ENCODE peak calls at places on chromosome 5, in seven cellular contexts. One of them, this sample, is unnamed.

GRCh38 chr5:2186472-2187015 is 303.8 kb upstream of the IRX4 start:
- DNase-seq in astrocyte: no peak
- DNase-seq in HepG2: no peak
- DNase-seq in hepatocyte: no peak
- DNase-seq in GM23248: no peak
- DNase-seq in mammary epithelial cell: no peak
- DNase-seq in endothelial cell of umbilical vein: no peak
- DNase-seq in this sample: peak; percentile 23

GRCh38 chr5:55636177-55636576 is 75.9 kb downstream of the SLC38A9 start:
- DNase-seq in mammary epithelial cell: no peak
- DNase-seq in GM23248: no peak
- DNase-seq in hepatocyte: no peak
- DNase-seq in HepG2: no peak
- DNase-seq in astrocyte: no peak
- DNase-seq in endothelial cell of umbilical vein: no peak
- DNase-seq in this sample: no peak

GRCh38 chr5:132526974-132527564 is 16.3 kb downstream of the IL5 start:
- DNase-seq in astrocyte: no peak
- DNase-seq in GM23248: peak; percentile 59
- DNase-seq in mammary epithelial cell: peak; percentile 29
- DNase-seq in endothelial cell of umbilical vein: no peak
- DNase-seq in HepG2: peak; percentile 8
- DNase-seq in hepatocyte: no peak
- DNase-seq in this sample: no peak

GRCh38 chr5:10975915-10976314 is 214.9 kb upstream of the DAP start:
- DNase-seq in HepG2: no peak
- DNase-seq in mammary epithelial cell: no peak
- DNase-seq in astrocyte: peak; percentile 76
- DNase-seq in hepatocyte: no peak
- DNase-seq in endothelial cell of umbilical vein: no peak
- DNase-seq in GM23248: no peak
- DNase-seq in this sample: no peak

GRCh38 chr5:53923969-53924876 is 363.8 kb downstream of the NDUFS4 start:
- DNase-seq in astrocyte: peak; percentile 22
- DNase-seq in HepG2: no peak
- DNase-seq in mammary epithelial cell: no peak
- DNase-seq in endothelial cell of umbilical vein: no peak
- DNase-seq in GM23248: peak; percentile 65
- DNase-seq in hepatocyte: peak; percentile 11
- DNase-seq in this sample: no peak

GRCh38 chr5:143315929-143316328 is 87.6 kb downstream of the NR3C1 start:
- DNase-seq in HepG2: no peak
- DNase-seq in GM23248: peak; percentile 43
- DNase-seq in astrocyte: peak; percentile 75
- DNase-seq in hepatocyte: no peak
- DNase-seq in mammary epithelial cell: no peak
- DNase-seq in endothelial cell of umbilical vein: no peak
- DNase-seq in this sample: no peak

GRCh38 chr5:72244862-72245371 is 75.1 kb downstream of the MRPS27 start:
- DNase-seq in endothelial cell of umbilical vein: peak; percentile 78
- DNase-seq in hepatocyte: peak; percentile 51
- DNase-seq in mammary epithelial cell: no peak
- DNase-seq in HepG2: peak; percentile 54
- DNase-seq in astrocyte: peak; percentile 46
- DNase-seq in GM23248: peak; percentile 78
- DNase-seq in this sample: no peak

GRCh38 chr5:149853019-149853648 is 91.5 kb downstream of the PDE6A start:
- DNase-seq in GM23248: peak; percentile 83
- DNase-seq in astrocyte: peak; percentile 52
- DNase-seq in hepatocyte: peak; percentile 82
- DNase-seq in HepG2: peak; percentile 58
- DNase-seq in mammary epithelial cell: peak; percentile 49
- DNase-seq in endothelial cell of umbilical vein: peak; percentile 75
- DNase-seq in this sample: peak; percentile 87

GRCh38 chr5:55187370-55187769 is 14.4 kb upstream of the CDC20B start:
- DNase-seq in astrocyte: no peak
- DNase-seq in endothelial cell of umbilical vein: peak; percentile 27
- DNase-seq in hepatocyte: peak; percentile 9
- DNase-seq in HepG2: no peak
- DNase-seq in GM23248: peak; percentile 10
- DNase-seq in mammary epithelial cell: peak; percentile 42
- DNase-seq in this sample: no peak

GRCh38 chr5:97067296-97067695 is 75.1 kb downstream of the LIX1 start:
- DNase-seq in hepatocyte: no peak
- DNase-seq in astrocyte: no peak
- DNase-seq in HepG2: no peak
- DNase-seq in endothelial cell of umbilical vein: no peak
- DNase-seq in mammary epithelial cell: no peak
- DNase-seq in GM23248: no peak
- DNase-seq in this sample: no peak

GRCh38 chr5:179410291-179411160 is 65.3 kb upstream of the ADAMTS2 start:
- DNase-seq in endothelial cell of umbilical vein: no peak
- DNase-seq in hepatocyte: peak; percentile 2
- DNase-seq in GM23248: no peak
- DNase-seq in mammary epithelial cell: no peak
- DNase-seq in astrocyte: no peak
- DNase-seq in HepG2: no peak
- DNase-seq in this sample: peak; percentile 44

GRCh38 chr5:135693371-135693955 is 114.7 kb upstream of the CXCL14 start:
- DNase-seq in GM23248: no peak
- DNase-seq in astrocyte: no peak
- DNase-seq in endothelial cell of umbilical vein: no peak
- DNase-seq in mammary epithelial cell: peak; percentile 87
- DNase-seq in HepG2: no peak
- DNase-seq in hepatocyte: peak; percentile 1
- DNase-seq in this sample: no peak

GRCh38 chr5:42250-42649 is 49.7 kb upstream of the PLEKHG4B start:
- DNase-seq in HepG2: no peak
- DNase-seq in hepatocyte: no peak
- DNase-seq in astrocyte: no peak
- DNase-seq in endothelial cell of umbilical vein: no peak
- DNase-seq in mammary epithelial cell: peak; percentile 19
- DNase-seq in GM23248: peak; percentile 41
- DNase-seq in this sample: peak; percentile 35

GRCh38 chr5:68352166-68352565 is 136.6 kb downstream of the PIK3R1 start:
- DNase-seq in endothelial cell of umbilical vein: peak; percentile 86
- DNase-seq in mammary epithelial cell: no peak
- DNase-seq in GM23248: no peak
- DNase-seq in hepatocyte: no peak
- DNase-seq in astrocyte: no peak
- DNase-seq in HepG2: no peak
- DNase-seq in this sample: no peak

DNA sequence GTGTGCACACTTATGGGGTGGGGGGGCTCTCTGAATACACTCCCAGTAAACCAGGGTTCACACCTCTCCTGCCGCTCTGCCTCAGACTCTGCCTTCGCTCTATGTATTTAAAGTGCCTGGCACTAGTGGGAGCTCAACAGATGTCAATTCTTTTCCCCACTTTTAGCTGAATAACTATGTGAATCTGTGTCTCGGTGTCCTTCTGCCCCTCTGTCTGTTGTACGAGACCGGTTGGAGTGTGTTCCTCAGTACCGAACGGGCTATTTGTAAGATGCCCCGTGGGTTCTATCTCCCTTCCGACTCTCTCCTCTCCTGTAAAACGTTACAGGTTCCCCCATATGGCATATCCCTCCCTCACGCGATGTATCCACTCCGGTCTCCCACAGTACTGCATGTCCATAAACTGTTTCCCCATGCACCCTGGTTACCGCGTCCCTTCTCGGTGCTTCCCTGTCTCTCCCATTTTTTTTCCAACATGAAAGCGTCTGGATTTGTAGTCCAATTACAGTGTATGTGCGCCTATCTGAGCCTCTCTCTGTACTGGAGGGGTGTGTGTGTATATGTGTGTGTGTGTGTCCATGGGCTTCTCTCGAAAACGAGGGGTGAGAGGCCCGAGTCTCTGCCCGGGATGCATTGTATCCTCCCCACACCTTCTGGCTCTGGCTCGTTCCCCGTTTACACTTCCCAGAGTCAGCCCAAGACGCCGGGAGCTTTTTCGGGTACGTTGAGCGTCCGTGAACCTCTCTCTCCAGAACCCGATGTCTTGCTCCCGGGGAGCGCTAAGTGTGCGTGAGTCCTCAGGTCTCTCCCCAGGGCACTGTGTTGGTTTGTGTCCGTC is 1.5 kb downstream of the ELL2 start:
- DNase-seq in mammary epithelial cell: peak; percentile 19
- DNase-seq in astrocyte: peak; percentile 54
- DNase-seq in hepatocyte: peak; percentile 47
- DNase-seq in endothelial cell of umbilical vein: peak; percentile 69
- DNase-seq in GM23248: peak; percentile 59
- DNase-seq in HepG2: no peak
- DNase-seq in this sample: peak; percentile 60
- H2AFZ ChIP-seq in mammary epithelial cell: no peak overlapping the region
- H2AFZ ChIP-seq in astrocyte: peak overlapping the region; percentile 24
- H2AFZ ChIP-seq in hepatocyte: peak overlapping the region; percentile 45
- H2AFZ ChIP-seq in endothelial cell of umbilical vein: peak overlapping the region; percentile 21
- H2AFZ ChIP-seq in GM23248: no peak overlapping the region
- H2AFZ ChIP-seq in HepG2: no peak overlapping the region
- H2AFZ ChIP-seq in this sample: no peak overlapping the region

DNA sequence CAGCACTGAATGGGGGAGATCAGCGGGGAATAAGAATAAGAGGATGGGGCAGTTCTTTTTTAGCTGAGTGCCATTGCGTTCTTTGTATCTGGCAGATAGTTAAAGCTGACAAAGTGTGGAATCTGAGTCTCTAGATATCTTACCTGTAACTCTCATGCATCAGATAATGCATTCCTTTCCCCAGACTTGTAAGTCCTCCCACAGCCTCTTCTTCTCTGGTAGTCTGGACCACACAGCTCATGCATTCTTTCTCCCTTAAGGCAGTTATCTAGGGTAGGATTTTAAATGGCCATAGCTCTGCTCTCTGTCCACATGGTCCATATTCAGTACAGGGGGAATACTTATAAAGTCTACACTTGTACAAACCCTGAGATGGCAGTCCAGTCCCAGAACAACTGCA is 54.0 kb upstream of the FGF10 start:
- DNase-seq in astrocyte: no peak
- DNase-seq in hepatocyte: no peak
- DNase-seq in endothelial cell of umbilical vein: no peak
- DNase-seq in GM23248: no peak
- DNase-seq in mammary epithelial cell: no peak
- DNase-seq in HepG2: no peak
- DNase-seq in this sample: no peak
- H2AFZ ChIP-seq in astrocyte: no peak overlapping the region
- H2AFZ ChIP-seq in hepatocyte: no peak overlapping the region
- H2AFZ ChIP-seq in endothelial cell of umbilical vein: no peak overlapping the region
- H2AFZ ChIP-seq in GM23248: no peak overlapping the region
- H2AFZ ChIP-seq in mammary epithelial cell: no peak overlapping the region
- H2AFZ ChIP-seq in HepG2: no peak overlapping the region
- H2AFZ ChIP-seq in this sample: no peak overlapping the region

DNA sequence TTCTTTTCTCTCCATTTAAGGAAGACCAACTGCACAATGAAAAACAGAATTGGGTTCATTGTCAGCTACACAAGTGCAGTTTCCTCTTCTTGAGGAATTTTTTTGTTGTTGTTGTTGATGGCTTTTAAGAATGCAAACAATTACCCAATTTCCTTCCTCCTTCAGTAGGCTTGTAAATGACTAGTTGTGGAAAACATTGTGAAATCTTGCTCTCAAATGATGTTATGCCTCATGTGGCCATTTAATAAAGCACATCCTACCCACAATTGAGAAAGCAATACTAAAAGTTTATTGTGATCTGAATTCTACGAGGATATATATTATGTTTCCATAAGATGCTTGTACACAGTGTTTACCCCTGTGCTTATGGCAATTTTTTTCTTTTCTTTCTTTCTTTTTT is 171.6 kb downstream of the FAM174A start:
- DNase-seq in hepatocyte: peak; percentile 9
- DNase-seq in astrocyte: no peak
- DNase-seq in HepG2: no peak
- DNase-seq in endothelial cell of umbilical vein: peak; percentile 68
- DNase-seq in mammary epithelial cell: peak; percentile 7
- DNase-seq in GM23248: peak; percentile 68
- DNase-seq in this sample: no peak
- H2AFZ ChIP-seq in hepatocyte: no peak overlapping the region
- H2AFZ ChIP-seq in astrocyte: no peak overlapping the region
- H2AFZ ChIP-seq in HepG2: no peak overlapping the region
- H2AFZ ChIP-seq in endothelial cell of umbilical vein: peak overlapping the region; percentile 16
- H2AFZ ChIP-seq in mammary epithelial cell: no peak overlapping the region
- H2AFZ ChIP-seq in GM23248: no peak overlapping the region
- H2AFZ ChIP-seq in this sample: no peak overlapping the region

DNA sequence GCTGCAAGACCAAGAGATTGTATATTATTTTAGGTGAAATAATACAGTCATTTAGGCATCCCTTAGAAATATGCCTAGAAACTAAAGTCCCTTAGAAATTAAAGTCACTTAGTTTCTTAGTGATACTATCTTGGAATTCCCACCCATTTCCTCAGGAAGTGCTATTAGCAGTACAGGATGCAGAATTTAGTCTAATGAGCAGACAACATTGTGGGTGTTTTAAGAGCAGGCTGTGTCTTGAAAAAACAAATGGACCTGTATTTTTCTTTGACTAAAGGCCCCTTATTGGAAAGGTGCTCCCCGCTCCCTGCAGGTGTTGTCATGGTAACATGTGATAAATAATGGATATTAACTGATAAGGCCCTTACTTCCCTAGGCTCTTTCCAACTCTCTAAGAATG is 38.8 kb upstream of the STARD4 start:
- DNase-seq in astrocyte: no peak
- DNase-seq in HepG2: no peak
- DNase-seq in GM23248: no peak
- DNase-seq in hepatocyte: no peak
- DNase-seq in mammary epithelial cell: no peak
- DNase-seq in endothelial cell of umbilical vein: peak; percentile 83
- DNase-seq in this sample: no peak
- H2AFZ ChIP-seq in astrocyte: no peak overlapping the region
- H2AFZ ChIP-seq in HepG2: no peak overlapping the region
- H2AFZ ChIP-seq in GM23248: no peak overlapping the region
- H2AFZ ChIP-seq in hepatocyte: no peak overlapping the region
- H2AFZ ChIP-seq in mammary epithelial cell: no peak overlapping the region
- H2AFZ ChIP-seq in endothelial cell of umbilical vein: no peak overlapping the region
- H2AFZ ChIP-seq in this sample: no peak overlapping the region

GRCh38 chr5:92500752-92501151 is 1080.3 kb downstream of the NR2F1-AS1 start:
- DNase-seq in astrocyte: no peak
- DNase-seq in endothelial cell of umbilical vein: no peak
- DNase-seq in HepG2: no peak
- DNase-seq in GM23248: no peak
- DNase-seq in hepatocyte: no peak
- DNase-seq in mammary epithelial cell: no peak
- DNase-seq in this sample: no peak
- H2AFZ ChIP-seq in astrocyte: no peak overlapping the region
- H2AFZ ChIP-seq in endothelial cell of umbilical vein: no peak overlapping the region
- H2AFZ ChIP-seq in HepG2: no peak overlapping the region
- H2AFZ ChIP-seq in GM23248: peak overlapping the region; percentile 16
- H2AFZ ChIP-seq in hepatocyte: no peak overlapping the region
- H2AFZ ChIP-seq in mammary epithelial cell: no peak overlapping the region
- H2AFZ ChIP-seq in this sample: peak overlapping the region; percentile 33